ENCODE peak calls at places on chromosomes 4 and X, in ten cellular contexts. U, L, P, M, Z, J, S, O, B and K are unnamed samples.

GRCh38 chr4:41693629-41694028 is 54.9 kb downstream of the PHOX2B start:
- DNase-seq in U (no peak), L (peak; percentile 56), P (peak; percentile 37), M (no peak), Z (no peak), J (no peak), S (no peak), O (no peak), B (peak; percentile 54), K (no peak)

GRCh38 chr4:153728660-153729059 is 31.2 kb downstream of the RNF175 start:
- DNase-seq in U (no peak), L (no peak), P (no peak), M (no peak), Z (no peak), J (no peak), S (no peak), O (no peak), B (no peak), K (no peak)

GRCh38 chr4:6855692-6856297 is 53.8 kb upstream of the TBC1D14 start:
- DNase-seq in U (no peak), L (peak; percentile 73), P (peak; percentile 61), M (no peak), Z (peak; percentile 25), J (no peak), S (no peak), O (no peak), B (peak; percentile 24), K (no peak)

GRCh38 chr4:23962462-23962861 is 72.6 kb upstream of the PPARGC1A start:
- DNase-seq in U (no peak), L (no peak), P (no peak), M (no peak), Z (no peak), J (no peak), S (no peak), O (no peak), B (no peak), K (no peak)

GRCh38 chrX:45907776-45908175 is 637.4 kb downstream of the ZNF674 start:
- DNase-seq in U (no peak), L (no peak), P (no peak), M (no peak), Z (no peak), J (no peak), S (no peak), O (no peak), B (no peak), K (no peak)

GRCh38 chrX:129649268-129650182 is 5.2 kb downstream of the APLN start:
- DNase-seq in U (no peak), L (peak; percentile 80), P (no peak), M (no peak), Z (no peak), J (peak; percentile 31), S (no peak), O (no peak), B (no peak), K (no peak)

GRCh38 chrX:47885501-47885900 is 48.8 kb downstream of the ZNF81 start:
- DNase-seq in U (no peak), L (no peak), P (no peak), M (no peak), Z (no peak), J (no peak), S (no peak), O (no peak), B (no peak), K (no peak)

GRCh38 chr4:154189346-154189745 is 302.3 kb downstream of the DCHS2 start:
- DNase-seq in U (no peak), L (peak; percentile 83), P (no peak), M (no peak), Z (no peak), J (no peak), S (no peak), O (no peak), B (no peak), K (no peak)

GRCh38 chr4:94548571-94548970 is 96.8 kb downstream of the PDLIM5 start:
- DNase-seq in U (peak; percentile 56), L (peak; percentile 82), P (peak; percentile 38), M (peak; percentile 43), Z (no peak), J (no peak), S (no peak), O (no peak), B (peak; percentile 57), K (no peak)

GRCh38 chr4:128812360-128812958 is 3.0 kb downstream of the JADE1 start:
- DNase-seq in U (no peak), L (peak; percentile 92), P (peak; percentile 83), M (no peak), Z (no peak), J (peak; percentile 85), S (no peak), O (peak; percentile 71), B (no peak), K (peak; percentile 87)

GRCh38 chr4:152417648-152418047 is 118.2 kb downstream of the FBXW7 start:
- DNase-seq in U (no peak), L (no peak), P (no peak), M (no peak), Z (no peak), J (no peak), S (peak; percentile 18), O (no peak), B (no peak), K (no peak)

GRCh38 chr4:152421576-152421975 is 114.3 kb downstream of the FBXW7 start:
- DNase-seq in U (no peak), L (no peak), P (no peak), M (no peak), Z (no peak), J (no peak), S (no peak), O (no peak), B (no peak), K (no peak)

GRCh38 chr4:152419809-152420208 is 116.1 kb downstream of the FBXW7 start:
- DNase-seq in U (no peak), L (no peak), P (no peak), M (no peak), Z (no peak), J (no peak), S (no peak), O (no peak), B (no peak), K (no peak)

DNA sequence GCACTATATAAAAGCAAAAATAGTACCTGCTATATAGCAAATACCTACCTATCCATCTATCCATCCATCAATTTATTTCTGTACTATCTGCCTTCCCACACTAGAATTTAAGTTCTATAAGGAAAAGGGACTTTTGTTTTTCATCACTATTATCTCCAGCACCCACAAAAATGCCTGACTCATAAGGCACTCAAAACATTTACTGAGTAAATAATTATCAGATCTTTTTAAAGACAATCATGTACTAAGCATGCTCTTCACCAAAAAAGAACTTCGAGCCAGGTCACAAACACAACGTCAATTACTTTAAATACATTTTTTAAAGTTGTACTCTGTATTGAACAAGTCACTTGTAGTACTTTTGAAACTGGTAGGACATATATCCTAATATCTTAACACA is 119.9 kb downstream of the FBXW7 start:
- DNase-seq in U (no peak), L (peak; percentile 66), P (no peak), M (no peak), Z (no peak), J (no peak), S (no peak), O (no peak), B (no peak), K (no peak)
- H3K4me3 ChIP-seq in U (no peak overlapping the region), L (peak overlapping the region; percentile 17), P (no peak overlapping the region), M (no peak overlapping the region), Z (no peak overlapping the region), J (no peak overlapping the region), S (no peak overlapping the region), O (no peak overlapping the region), B (no peak overlapping the region), K (no peak overlapping the region)

DNA sequence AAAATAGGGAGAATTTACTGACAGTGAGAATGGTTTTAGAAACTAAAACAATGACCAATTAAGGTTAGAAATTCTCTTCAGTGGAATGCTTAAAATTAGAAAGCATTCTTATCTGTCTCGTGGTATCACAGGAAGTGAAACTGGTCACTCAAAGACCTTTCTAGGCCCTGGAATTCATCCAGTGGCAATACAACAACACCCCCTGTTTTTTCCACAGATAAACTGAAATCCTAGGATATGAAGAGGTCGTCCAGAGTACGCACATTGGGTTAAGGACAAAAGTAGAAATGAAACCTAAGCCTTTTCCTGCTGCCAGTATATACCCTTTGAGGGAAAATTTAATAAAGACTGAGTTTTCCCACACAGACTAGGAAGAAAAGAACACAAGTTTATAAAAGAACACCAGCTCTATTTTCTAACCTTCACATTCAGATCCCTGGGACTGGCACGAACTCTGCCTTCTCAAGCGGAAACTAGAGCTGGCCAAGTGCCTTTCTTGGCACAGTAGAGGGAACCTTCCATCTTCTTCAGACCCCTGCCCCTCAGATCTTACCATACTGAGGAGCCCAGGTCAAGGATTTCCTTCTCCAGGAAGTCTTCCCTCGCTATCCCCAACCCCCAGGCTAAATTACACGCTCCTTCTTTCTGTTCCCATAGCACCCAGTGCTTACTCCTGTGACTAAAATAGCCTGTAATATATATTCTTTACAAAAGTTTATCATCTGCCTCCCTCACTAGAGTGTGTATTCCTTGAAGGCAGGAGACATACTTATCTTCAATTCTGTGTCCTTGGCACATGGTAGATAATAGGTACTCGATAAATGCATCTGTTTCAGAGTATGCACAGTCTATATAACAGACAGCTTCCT is 16.9 kb downstream of the LHFPL1 start:
- DNase-seq in U (no peak), L (no peak), P (peak; percentile 9), M (no peak), Z (no peak), J (no peak), S (no peak), O (no peak), B (no peak), K (no peak)
- H3K27ac ChIP-seq in U (peak overlapping the region; percentile 2), L (no peak overlapping the region), P (peak overlapping the region; percentile 78), M (no peak overlapping the region), Z (no peak overlapping the region), J (peak overlapping the region; percentile 66), S (no peak overlapping the region), O (no peak overlapping the region), B (no peak overlapping the region), K (no peak overlapping the region)

DNA sequence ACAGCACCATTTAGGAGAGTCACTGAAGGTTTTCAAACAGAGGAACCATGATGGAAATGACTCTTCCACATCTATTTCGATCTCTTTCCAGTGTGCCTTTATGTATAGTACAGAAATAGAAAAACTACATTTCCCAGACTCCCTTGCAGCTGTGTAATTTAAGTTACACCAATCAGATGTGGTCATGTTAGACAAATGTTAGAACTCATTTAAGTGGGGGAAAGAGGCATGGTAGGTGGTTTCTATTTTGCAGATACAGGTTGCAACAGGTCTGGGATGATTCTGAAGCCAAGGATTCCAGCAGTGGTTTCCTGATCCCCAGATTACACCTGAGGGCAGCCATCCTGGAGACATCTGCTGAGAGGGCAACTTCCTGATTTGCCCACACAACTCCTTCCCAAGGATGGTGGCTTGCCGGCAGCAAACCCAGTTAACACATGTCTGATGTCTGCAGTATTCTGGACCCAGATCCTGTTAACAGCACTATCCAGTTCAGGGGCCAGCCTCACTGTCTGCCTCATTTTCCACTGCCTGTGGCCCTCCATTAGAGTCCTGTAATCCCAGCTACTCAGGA is 38.7 kb upstream of the PDK3 start:
- DNase-seq in U (no peak), L (peak; percentile 26), P (no peak), M (no peak), Z (no peak), J (no peak), S (no peak), O (peak; percentile 10), B (peak; percentile 9), K (no peak)
- H3K4me3 ChIP-seq in U (no peak overlapping the region), L (no peak overlapping the region), P (no peak overlapping the region), M (no peak overlapping the region), Z (no peak overlapping the region), J (no peak overlapping the region), S (no peak overlapping the region), O (no peak overlapping the region), B (no peak overlapping the region), K (no peak overlapping the region)

GRCh38 chrX:36462142-36462541 is 542.6 kb downstream of the CFAP47 start:
- DNase-seq in U (no peak), L (no peak), P (no peak), M (no peak), Z (no peak), J (no peak), S (no peak), O (no peak), B (peak; percentile 73), K (no peak)
- H3K27ac ChIP-seq in U (no peak overlapping the region), L (no peak overlapping the region), P (no peak overlapping the region), M (no peak overlapping the region), Z (no peak overlapping the region), J (no peak overlapping the region), S (no peak overlapping the region), O (no peak overlapping the region), B (peak overlapping the region; percentile 87), K (no peak overlapping the region)